ENCODE peak calls at places on chromosomes 1 and 21, in six cellular contexts. B is cardiac fibroblast, F is heart left ventricle, Y is breast epithelium, M is A549, O is fibroblast of pulmonary artery. L is an unnamed sample.

GRCh38 chr1:3323021-3323790 is 131.3 kb upstream of the ARHGEF16 start:
- DNase-seq in M (no peak), F (no peak), O (no peak), Y (no peak), B (no peak), L (no peak)

GRCh38 chr1:151144474-151145157 is 1.8 kb downstream of the SEMA6C start:
- DNase-seq in F (no peak), O (peak), M (no peak), B (peak), Y (peak), L (no peak)

GRCh38 chr1:11227106-11228077 is 35.0 kb downstream of the MTOR start:
- DNase-seq in M (no peak), F (no peak), Y (no peak), O (no peak), B (no peak), L (peak)

GRCh38 chr1:158003409-158003805 is 10.0 kb downstream of the KIRREL1 start:
- DNase-seq in B (peak), O (peak), F (no peak), Y (no peak), M (no peak), L (no peak)

GRCh38 chr1:6969106-6969505 is 183.9 kb downstream of the CAMTA1 start:
- DNase-seq in Y (no peak), F (no peak), O (no peak), M (no peak), B (no peak), L (no peak)

GRCh38 chr1:246647113-246647512 is 77.1 kb upstream of the SCCPDH start:
- DNase-seq in O (peak), B (peak), M (peak), Y (no peak), F (peak), L (no peak)

GRCh38 chr1:153598309-153599172 is 14.4 kb downstream of the S100A16 start:
- DNase-seq in O (peak), F (no peak), B (peak), Y (no peak), M (no peak), L (peak)

GRCh38 chr21:43939443-43940328 is 72.4 kb upstream of the TRAPPC10 start:
- DNase-seq in M (no peak), O (no peak), B (no peak), Y (no peak), F (peak), L (no peak)

GRCh38 chr1:211548321-211549091 is 30.5 kb downstream of the SLC30A1 start:
- DNase-seq in Y (no peak), F (no peak), O (no peak), M (no peak), B (no peak), L (no peak)

GRCh38 chr1:10559386-10559785 is 84.6 kb downstream of the PEX14 start:
- DNase-seq in M (no peak), B (no peak), F (no peak), Y (no peak), O (no peak), L (no peak)

GRCh38 chr1:234598974-234599616 is 10.9 kb downstream of the IRF2BP2 start:
- DNase-seq in M (no peak), Y (no peak), B (peak), O (peak), F (no peak), L (no peak)

GRCh38 chr21:29433366-29434059 is 134.8 kb downstream of the BACH1 start:
- DNase-seq in B (no peak), O (peak), Y (no peak), F (no peak), M (no peak), L (no peak)

GRCh38 chr21:45055861-45056260 is 18.5 kb upstream of the ADARB1 start:
- DNase-seq in Y (no peak), O (no peak), B (no peak), M (no peak), F (no peak), L (no peak)

GRCh38 chr1:41925712-41926111 is 7.0 kb upstream of the HIVEP3 start:
- DNase-seq in Y (no peak), F (no peak), O (peak), M (peak), B (peak), L (no peak)

GRCh38 chr1:19824541-19824940 is 9.5 kb upstream of the RNF186 start:
- DNase-seq in B (no peak), M (no peak), F (no peak), Y (no peak), O (no peak), L (no peak)

GRCh38 chr1:25447547-25447946 is 16.9 kb downstream of the MACO1 start:
- DNase-seq in O (no peak), B (no peak), F (no peak), M (no peak), Y (no peak), L (peak)

GRCh38 chr1:89552481-89553194 is 28.0 kb downstream of the LRRC8B start:
- DNase-seq in B (peak), Y (peak), F (no peak), M (no peak), O (peak), L (peak)

GRCh38 chr21:33608559-33608958 is 20.1 kb upstream of the DONSON start:
- DNase-seq in B (peak), Y (no peak), M (no peak), O (peak), F (no peak), L (no peak)

GRCh38 chr1:235835226-235835625 is 31.5 kb downstream of the LYST start:
- DNase-seq in F (no peak), B (peak), Y (no peak), O (peak), M (no peak), L (no peak)

GRCh38 chr1:213927897-213928296 is 59.9 kb upstream of the PROX1 start:
- DNase-seq in O (no peak), B (no peak), M (no peak), F (no peak), Y (no peak), L (no peak)

GRCh38 chr1:213921352-213922111 is 66.2 kb upstream of the PROX1 start:
- DNase-seq in F (no peak), Y (no peak), M (no peak), B (no peak), O (no peak), L (no peak)

DNA sequence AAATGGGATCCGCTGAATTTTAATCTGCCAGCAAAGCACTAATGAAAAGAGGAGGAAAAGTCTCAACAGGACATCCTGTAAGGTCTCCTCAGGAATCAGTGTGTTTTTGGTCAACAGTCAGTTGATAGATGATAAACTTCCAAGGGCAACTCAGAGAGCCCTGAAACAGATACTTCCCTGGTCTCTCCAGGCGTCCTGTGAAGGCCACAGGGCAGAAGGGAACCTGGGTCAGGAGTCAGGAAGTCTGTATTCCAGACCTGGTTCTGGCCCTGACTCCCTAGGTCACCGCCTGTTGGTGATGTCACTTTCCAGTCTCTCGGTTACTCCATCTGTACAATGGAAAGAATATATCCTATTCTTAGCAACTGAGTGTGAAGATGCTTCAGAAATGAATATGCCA is 62.0 kb upstream of the PROX1 start:
- DNase-seq in F (no peak), O (no peak), B (no peak), Y (no peak), M (no peak), L (no peak)
- TF ChIP-seq CTCF in F (no peak), O (no peak), B (no peak), Y (no peak), M (no peak), L (no peak)

DNA sequence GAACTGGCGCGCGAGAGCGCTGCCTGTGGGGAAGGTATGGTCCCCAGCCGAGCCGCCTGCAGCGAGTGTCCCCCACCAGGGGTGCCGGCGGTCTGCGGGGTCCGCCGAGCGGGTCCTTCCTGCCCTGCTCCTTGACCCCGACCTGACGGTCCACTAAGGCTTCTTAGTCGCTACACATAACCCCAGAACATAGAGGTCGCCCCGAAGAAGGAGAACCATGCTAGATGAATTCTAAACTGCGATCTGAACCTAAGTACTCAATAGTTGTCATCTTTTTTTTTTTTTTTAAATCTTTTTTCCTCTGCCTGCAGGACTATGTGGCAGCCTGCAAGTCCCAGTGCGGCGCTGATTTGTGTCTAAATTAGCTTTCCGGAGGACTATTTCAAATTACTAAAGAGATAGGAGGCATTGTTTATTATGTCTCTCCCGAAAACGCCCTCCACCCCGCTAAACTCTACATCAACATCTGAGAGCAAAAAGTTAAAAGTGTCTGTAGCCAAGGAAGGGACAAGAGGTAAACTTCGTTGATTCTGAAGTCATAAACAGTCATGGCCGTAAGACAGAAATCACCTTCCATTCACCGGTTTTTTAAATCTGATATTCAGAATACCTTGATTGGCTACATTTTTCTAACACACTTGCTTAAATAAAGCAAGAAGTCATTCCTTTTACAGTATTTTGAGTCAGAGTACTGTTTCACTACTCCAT is 476 bp downstream of the AXDND1 start:
- DNase-seq in M (peak), B (peak), Y (no peak), O (peak), F (no peak), L (peak)
- TF ChIP-seq CTCF in M (no peak), B (no peak), Y (no peak), O (no peak), F (no peak), L (no peak)

GRCh38 chr1:163744488-163744887 is 422.7 kb downstream of the NUF2 start:
- DNase-seq in M (no peak), Y (no peak), F (no peak), O (no peak), B (no peak), L (no peak)

GRCh38 chr1:163745204-163745603 is 423.4 kb downstream of the NUF2 start:
- DNase-seq in Y (no peak), O (no peak), B (no peak), F (no peak), M (no peak), L (no peak)

GRCh38 chr1:163747261-163747660 is 425.5 kb downstream of the NUF2 start:
- DNase-seq in F (no peak), B (no peak), M (no peak), Y (no peak), O (no peak), L (no peak)

GRCh38 chr1:163747855-163748254 is 426.1 kb downstream of the NUF2 start:
- DNase-seq in M (no peak), B (no peak), F (no peak), O (no peak), Y (no peak), L (no peak)
- TF ChIP-seq CTCF in M (no peak), B (no peak), F (no peak), O (no peak), Y (no peak), L (no peak)

GRCh38 chr21:19340303-19340702 is 936.7 kb upstream of the TMPRSS15 start:
- DNase-seq in B (no peak), O (no peak), F (no peak), Y (no peak), M (no peak), L (no peak)
- TF ChIP-seq CTCF in B (no peak), O (no peak), F (no peak), Y (no peak), M (no peak), L (no peak)

GRCh38 chr1:38064232-38064903 is 17.8 kb upstream of the POU3F1 start:
- DNase-seq in F (no peak), B (peak), Y (no peak), M (no peak), O (peak), L (no peak)
- TF ChIP-seq CTCF in F (no peak), B (no peak), Y (no peak), M (no peak), O (no peak), L (no peak)

GRCh38 chr1:164188507-164188906 is 370.5 kb upstream of the PBX1 start:
- DNase-seq in O (no peak), B (no peak), F (no peak), M (no peak), Y (no peak), L (no peak)

GRCh38 chr1:164191191-164191590 is 367.8 kb upstream of the PBX1 start:
- DNase-seq in M (no peak), O (no peak), F (no peak), B (no peak), Y (no peak), L (no peak)
- TF ChIP-seq CTCF in M (no peak), O (no peak), F (no peak), B (no peak), Y (no peak), L (no peak)

GRCh38 chr1:156212833-156213643 is at the start of gene PMF1:
- DNase-seq in B (peak), O (peak), M (peak), Y (peak), F (peak), L (peak)
- TF ChIP-seq CTCF in B (no peak), O (no peak), M (no peak), Y (no peak), F (no peak), L (no peak)

DNA sequence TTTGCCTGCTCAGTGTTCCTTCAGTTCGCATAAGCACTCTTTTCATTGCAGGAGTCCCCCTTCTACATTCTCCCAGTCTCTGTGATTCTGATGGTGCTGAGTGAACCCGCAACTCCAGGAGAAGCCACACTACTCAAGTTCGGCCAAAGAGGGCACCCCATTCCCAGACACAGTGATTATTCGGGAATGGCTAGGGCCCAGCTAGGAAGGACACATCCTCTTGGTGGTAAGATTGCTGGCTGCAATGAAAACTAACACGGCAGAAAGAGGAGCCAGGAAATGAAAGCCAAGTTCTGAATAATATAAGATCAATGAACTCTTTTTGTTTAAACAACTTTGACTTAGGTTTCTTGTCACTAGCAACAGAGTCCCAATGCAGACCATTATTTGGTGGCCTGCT is 14.9 kb downstream of the CREG1 start:
- DNase-seq in F (no peak), O (peak), Y (no peak), M (peak), B (no peak), L (no peak)
- TF ChIP-seq CTCF in F (no peak), O (peak), Y (no peak), M (no peak), B (no peak), L (no peak)

L was measured in GM10248.